ENCODE peak calls at places on chromosomes 1 and 21, in six cellular contexts. A, H, N, V, R and K are unnamed samples.

GRCh38 chr1:19342077-19342775 is 30.1 kb downstream of the SLC66A1 start:
- DNase-seq in H (peak), V (no peak), A (peak), R (no peak), N (no peak), K (peak)

GRCh38 chr1:45033356-45033755 is 21.3 kb downstream of the UROD start:
- DNase-seq in A (no peak), H (no peak), V (no peak), R (no peak), N (no peak), K (no peak)

GRCh38 chr1:94247146-94248094 is 10.0 kb upstream of the ARHGAP29 start:
- DNase-seq in H (peak), V (no peak), N (peak), A (peak), R (no peak), K (peak)

GRCh38 chr1:2404142-2404889 is 8.0 kb downstream of the PEX10 start:
- DNase-seq in A (no peak), H (no peak), N (no peak), V (no peak), R (no peak), K (no peak)

GRCh38 chr1:193479187-193479586 is 292.8 kb upstream of the B3GALT2 start:
- DNase-seq in V (peak), N (no peak), R (peak), H (no peak), A (no peak), K (no peak)

GRCh38 chr1:109488201-109488600 is 4.5 kb downstream of the ATXN7L2 start:
- DNase-seq in A (no peak), N (no peak), V (no peak), H (no peak), R (no peak), K (no peak)

GRCh38 chr1:21703318-21703963 is 34.3 kb upstream of the RAP1GAP start:
- DNase-seq in V (no peak), R (no peak), N (no peak), A (no peak), H (no peak), K (no peak)

GRCh38 chr1:54798769-54799641 is 2.1 kb downstream of the TTC22 start:
- DNase-seq in V (peak), N (peak), H (no peak), R (no peak), A (no peak), K (no peak)

GRCh38 chr21:17780539-17780938 is 38.6 kb downstream of the C21orf91 start:
- DNase-seq in V (peak), A (no peak), H (no peak), N (no peak), R (no peak), K (no peak)

GRCh38 chr1:194289569-194290266 is 1103.3 kb upstream of the B3GALT2 start:
- DNase-seq in A (no peak), V (peak), H (no peak), N (no peak), R (no peak), K (no peak)

GRCh38 chr1:70405780-70406416 is 5.2 kb upstream of the CTH start:
- DNase-seq in A (no peak), R (no peak), V (no peak), N (no peak), H (no peak), K (no peak)

GRCh38 chr1:224554620-224555259 is 61.4 kb upstream of the CNIH3 start:
- DNase-seq in N (no peak), A (no peak), V (no peak), H (no peak), R (no peak), K (no peak)

GRCh38 chr1:29990304-29990703 is 733.1 kb downstream of the MATN1 start:
- DNase-seq in V (no peak), H (no peak), A (no peak), R (no peak), N (no peak), K (no peak)

GRCh38 chr1:205032512-205032911 is 10.5 kb upstream of the CNTN2 start:
- DNase-seq in V (no peak), N (no peak), R (no peak), A (no peak), H (no peak), K (no peak)

GRCh38 chr21:17688912-17689874 is 76.5 kb upstream of the BTG3 start:
- DNase-seq in H (peak), A (peak), V (peak), N (no peak), R (peak), K (peak)